ENCODE peak calls at places on chromosomes 13 and 19, in six cellular contexts. Y is sigmoid colon, J is IMR-90, Z is pancreas, L is uterus, D is DND-41. V is an unnamed sample. For H3K27me3, the result is how much of the 10 kb centered on the place peaks cover.

GRCh38 chr13:41974262-41974900 is 13.5 kb upstream of the VWA8 start:
- DNase-seq in Y (no peak), J (no peak), Z (no peak), L (no peak), D (no peak), V (no peak)

GRCh38 chr13:63696055-63696454 is 2280.4 kb upstream of the PCDH20 start:
- DNase-seq in Y (no peak), J (peak), Z (no peak), L (no peak), D (no peak), V (no peak)

GRCh38 chr13:34103854-34104253 is 285.9 kb downstream of the RFC3 start:
- DNase-seq in Y (no peak), J (no peak), Z (no peak), L (no peak), D (no peak), V (no peak)

GRCh38 chr13:94617389-94618000 is 15.8 kb downstream of the GPR180 start:
- DNase-seq in Y (no peak), J (no peak), Z (no peak), L (no peak), D (peak), V (no peak)

GRCh38 chr13:39578821-39579291 is 24.1 kb downstream of the LHFPL6 start:
- DNase-seq in Y (no peak), J (no peak), Z (no peak), L (no peak), D (no peak), V (no peak)

GRCh38 chr19:17751103-17751911 is at the start of gene FCHO1:
- DNase-seq in Y (peak), J (no peak), Z (no peak), L (no peak), D (peak), V (no peak)

GRCh38 chr13:21234537-21234936 is 58.1 kb downstream of the MRPL57 start:
- DNase-seq in Y (no peak), J (no peak), Z (no peak), L (no peak), D (no peak), V (no peak)

GRCh38 chr19:51808333-51808986 is 13.5 kb downstream of the FPR3 start:
- DNase-seq in Y (no peak), J (no peak), Z (no peak), L (no peak), D (no peak), V (no peak)

GRCh38 chr13:47330031-47330430 is 433.2 kb upstream of the HTR2A start:
- DNase-seq in Y (no peak), J (no peak), Z (no peak), L (no peak), D (no peak), V (no peak)

GRCh38 chr13:58495668-58496067 is 864.1 kb downstream of the PCDH17 start:
- DNase-seq in Y (no peak), J (no peak), Z (no peak), L (no peak), D (no peak), V (no peak)

GRCh38 chr19:823565-824121 is 1.9 kb upstream of the PLPPR3 start:
- DNase-seq in Y (no peak), J (no peak), Z (no peak), L (no peak), D (no peak), V (no peak)

GRCh38 chr13:112065867-112066623 is 904 bp upstream of the SOX1 start:
- DNase-seq in Y (no peak), J (no peak), Z (no peak), L (no peak), D (no peak), V (no peak)

GRCh38 chr13:98433654-98434053 is 143.3 kb downstream of the STK24 start:
- DNase-seq in Y (no peak), J (no peak), Z (no peak), L (no peak), D (no peak), V (no peak)

GRCh38 chr19:46408611-46409039 is 4.7 kb downstream of the CCDC8 start:
- DNase-seq in Y (peak), J (peak), Z (peak), L (peak), D (no peak), V (peak)

GRCh38 chr19:482186-483041 is 13.9 kb upstream of the MADCAM1 start:
- DNase-seq in Y (no peak), J (no peak), Z (peak), L (no peak), D (no peak), V (no peak)

GRCh38 chr19:12202250-12202649 is 39.4 kb downstream of the ZNF136 start:
- DNase-seq in Y (no peak), J (no peak), Z (no peak), L (no peak), D (peak), V (no peak)
- TF ChIP-seq CTCF in Y (no peak), J (no peak), Z (no peak), L (no peak), D (peak), V (peak)

DNA sequence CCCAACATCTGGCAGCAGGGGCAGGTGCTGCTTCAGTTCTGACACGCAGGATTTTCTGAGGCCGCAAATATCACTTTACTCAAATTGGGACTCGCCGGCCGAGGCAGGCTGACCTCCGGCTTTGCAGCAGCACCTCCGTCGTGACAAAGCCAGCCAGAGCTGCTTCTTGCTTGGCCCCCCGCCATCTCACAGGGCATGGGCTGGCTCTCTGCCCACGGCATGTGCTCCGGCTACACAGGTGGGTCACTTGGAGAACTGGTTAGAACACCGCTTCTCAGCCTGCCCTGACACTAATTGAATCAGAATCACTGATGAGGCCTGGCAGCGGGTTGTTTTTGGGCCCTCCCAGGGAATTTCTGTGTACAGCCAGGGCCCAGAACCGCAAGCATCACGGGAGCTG is 112.3 kb downstream of the SLC7A1 start:
- DNase-seq in Y (no peak), J (no peak), Z (peak), L (no peak), D (no peak), V (no peak)
- H3K27me3 ChIP-seq in Y (under half), J (half or more), Z (under half), L (under half), D (under half), V (under half)

DNA sequence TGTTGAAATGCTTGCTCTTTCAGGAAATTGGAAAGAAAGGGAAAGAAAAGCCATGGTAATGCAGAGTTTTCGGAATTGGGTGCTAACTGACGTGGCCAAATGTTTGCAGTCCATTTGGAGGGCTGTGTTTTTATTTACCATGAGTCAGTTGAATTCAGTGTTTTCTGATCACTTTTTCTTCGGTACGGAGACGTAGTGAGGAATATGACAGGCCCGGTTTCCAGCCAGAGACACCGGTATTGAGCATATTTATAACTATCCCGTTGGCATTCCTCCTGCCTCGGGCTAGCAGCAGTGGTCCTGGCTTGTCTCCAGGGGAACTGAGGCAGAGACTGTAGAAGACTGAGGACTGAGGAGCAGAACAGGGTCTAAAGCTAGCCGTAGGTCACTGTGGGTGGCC is 1.0 kb downstream of the CDC16 start:
- DNase-seq in Y (no peak), J (no peak), Z (no peak), L (no peak), D (no peak), V (no peak)
- H3K27ac ChIP-seq in Y (peak), J (peak), Z (peak), L (peak), D (peak), V (peak)

GRCh38 chr13:92173254-92173653 is 774.8 kb downstream of the GPC5 start:
- DNase-seq in Y (no peak), J (no peak), Z (no peak), L (no peak), D (no peak), V (no peak)

GRCh38 chr13:92172191-92172590 is 773.8 kb downstream of the GPC5 start:
- DNase-seq in Y (no peak), J (peak), Z (no peak), L (no peak), D (no peak), V (no peak)

DNA sequence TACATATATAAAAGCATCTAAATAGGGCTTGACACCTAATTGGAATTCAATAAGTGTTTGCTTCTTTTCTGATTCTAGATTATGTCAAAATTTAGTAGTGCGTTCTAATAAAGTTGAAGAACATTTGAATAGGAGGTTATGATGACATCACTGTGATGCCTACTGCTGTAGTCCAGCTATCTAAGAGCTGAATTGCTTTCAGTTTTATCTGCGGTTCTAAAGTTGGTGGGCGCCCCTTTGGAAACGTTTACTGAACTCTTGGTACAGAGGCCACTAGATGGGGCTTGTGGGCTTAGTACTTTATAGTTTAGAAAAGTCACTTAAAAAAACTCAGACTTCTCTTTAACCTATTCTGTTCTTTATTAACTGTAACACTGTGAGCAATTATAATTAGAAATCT is 776.9 kb downstream of the GPC5 start:
- DNase-seq in Y (no peak), J (peak), Z (no peak), L (no peak), D (peak), V (no peak)
- TF ChIP-seq CTCF in Y (no peak), J (peak), Z (no peak), L (no peak), D (peak), V (peak)

DNA sequence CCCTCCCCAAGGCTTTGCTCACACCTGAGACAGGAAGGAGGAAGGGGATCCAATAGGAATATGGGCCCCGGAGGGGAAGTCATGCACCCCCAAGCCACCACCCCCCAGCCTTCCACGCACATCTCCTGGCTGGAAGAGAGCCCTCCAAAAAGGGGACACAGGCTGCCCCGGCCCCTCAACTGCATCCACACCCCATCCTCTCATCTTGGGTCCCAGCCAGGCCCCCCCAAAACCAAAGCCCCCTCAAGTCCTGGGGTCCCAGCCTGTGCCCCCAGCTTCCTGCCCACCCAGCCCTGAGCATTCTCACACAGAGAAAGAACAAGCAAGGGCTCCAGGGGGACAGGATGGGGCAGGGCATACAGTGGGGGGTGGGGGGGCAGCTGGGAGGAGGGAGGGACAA is 12.1 kb downstream of the SMIM24 start:
- DNase-seq in Y (no peak), J (no peak), Z (no peak), L (no peak), D (no peak), V (no peak)
- H3K27me3 ChIP-seq in Y (under half), J (under half), Z (under half), L (under half), D (under half), V (under half)

DNA sequence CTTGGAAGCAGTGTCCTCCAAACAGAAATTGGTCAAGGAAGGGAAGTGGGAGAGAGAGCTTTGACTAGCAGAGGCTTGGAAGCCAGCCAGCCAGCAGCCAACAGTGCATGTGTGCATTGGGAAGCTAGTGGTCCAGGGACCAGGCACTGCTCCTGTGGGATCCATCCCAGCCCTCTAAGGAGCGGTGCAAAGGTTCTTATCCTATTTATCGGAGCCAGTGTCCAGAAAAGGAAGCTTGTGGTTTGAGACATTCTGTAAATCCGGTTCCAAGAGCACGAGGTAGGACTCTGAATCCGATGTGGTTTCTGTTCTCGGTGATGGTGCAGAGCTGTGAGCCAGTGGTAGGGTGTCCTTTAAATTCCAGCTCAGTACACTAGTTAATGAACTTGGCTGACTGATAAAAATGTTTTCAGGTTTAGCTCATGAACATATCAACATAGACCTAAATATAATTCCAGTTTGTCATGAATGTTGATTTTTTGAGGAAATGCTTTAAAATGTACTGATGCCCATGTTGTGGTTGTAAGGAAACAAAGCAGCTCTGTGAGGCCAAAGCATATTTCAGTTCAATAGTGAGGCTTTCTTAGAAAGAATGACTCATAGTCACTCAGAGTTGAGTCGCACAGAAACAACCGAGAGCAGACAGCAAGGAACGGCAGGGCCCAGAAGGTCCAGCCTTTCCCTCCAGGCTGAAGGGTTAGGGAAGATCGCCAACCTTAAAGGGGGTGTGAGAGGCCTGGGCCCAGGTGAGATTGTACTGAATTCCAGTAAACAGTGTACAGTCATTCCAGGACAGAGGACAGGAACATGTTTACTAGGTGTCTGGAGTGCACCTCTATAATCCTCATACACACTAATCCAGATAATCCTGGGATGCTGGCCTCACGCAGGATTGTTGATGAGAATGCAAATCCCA is 21.5 kb upstream of the GARRE1 start:
- DNase-seq in Y (peak), J (peak), Z (no peak), L (peak), D (no peak), V (no peak)
- H3K27ac ChIP-seq in Y (peak), J (peak), Z (peak), L (peak), D (no peak), V (peak)

GRCh38 chr19:7831452-7831851 is 1.4 kb downstream of the EVI5L start:
- DNase-seq in Y (no peak), J (peak), Z (no peak), L (no peak), D (no peak), V (no peak)
- TF ChIP-seq CTCF in Y (no peak), J (peak), Z (no peak), L (no peak), D (no peak), V (no peak)

GRCh38 chr19:2475702-2476450 is at the start of gene GADD45B:
- DNase-seq in Y (peak), J (peak), Z (peak), L (peak), D (peak), V (peak)
- H3K27me3 ChIP-seq in Y (under half), J (under half), Z (under half), L (under half), D (under half), V (under half)

V was measured in right atrium auricular region.